ENCODE peak calls at places on chromosomes 11 and 22, in eight cellular contexts. N, K, M, Z, J, B, G and S are unnamed samples. For H3K4me1, the result is how much of the 10 kb centered on the place peaks cover.

GRCh38 chr11:119056397-119056999 is 507 bp downstream of the HYOU1 start:
- DNase-seq in N (no peak), K (peak), M (peak), Z (peak), J (peak), B (peak), G (peak), S (peak)

GRCh38 chr22:47865626-47866025 is 1103.2 kb downstream of the TBC1D22A start:
- DNase-seq in N (no peak), K (no peak), M (no peak), Z (no peak), J (no peak), B (no peak), G (no peak), S (no peak)

GRCh38 chr11:76152086-76152658 is 54.1 kb downstream of the WNT11 start:
- DNase-seq in N (peak), K (peak), M (peak), Z (peak), J (peak), B (peak), G (peak), S (peak)

GRCh38 chr22:30931541-30932300 is 36.9 kb downstream of the MORC2 start:
- DNase-seq in N (no peak), K (no peak), M (no peak), Z (no peak), J (no peak), B (no peak), G (no peak), S (no peak)

GRCh38 chr11:7703785-7704184 is 2.5 kb downstream of the OVCH2 start:
- DNase-seq in N (no peak), K (no peak), M (no peak), Z (no peak), J (no peak), B (no peak), G (no peak), S (no peak)

GRCh38 chr11:581752-582151 is 5.5 kb downstream of the PHRF1 start:
- DNase-seq in N (no peak), K (peak), M (no peak), Z (no peak), J (no peak), B (no peak), G (no peak), S (no peak)

GRCh38 chr11:47981667-47982404 is 1.5 kb downstream of the PTPRJ start:
- DNase-seq in N (peak), K (peak), M (no peak), Z (no peak), J (no peak), B (no peak), G (no peak), S (peak)

GRCh38 chr22:41917906-41918791 is 3.3 kb upstream of the SHISA8 start:
- DNase-seq in N (peak), K (peak), M (no peak), Z (peak), J (peak), B (peak), G (no peak), S (no peak)

GRCh38 chr11:57349491-57350274 is 11.5 kb downstream of the P2RX3 start:
- DNase-seq in N (peak), K (peak), M (peak), Z (peak), J (peak), B (peak), G (no peak), S (peak)

GRCh38 chr11:93518081-93518480 is 25.1 kb downstream of the SMCO4 start:
- DNase-seq in N (no peak), K (no peak), M (no peak), Z (no peak), J (no peak), B (no peak), G (no peak), S (no peak)

GRCh38 chr11:68021167-68021787 is 9.2 kb upstream of the NDUFS8 start:
- DNase-seq in N (no peak), K (peak), M (peak), Z (peak), J (no peak), B (no peak), G (no peak), S (peak)

GRCh38 chr11:62061356-62062222 is 62.2 kb upstream of the INCENP start:
- DNase-seq in N (no peak), K (no peak), M (no peak), Z (no peak), J (no peak), B (peak), G (no peak), S (no peak)

GRCh38 chr11:16739326-16739875 is 954 bp downstream of the C11orf58 start:
- DNase-seq in N (no peak), K (no peak), M (no peak), Z (no peak), J (no peak), B (peak), G (no peak), S (no peak)

GRCh38 chr11:34052608-34053160 is 1.2 kb downstream of the CAPRIN1 start:
- DNase-seq in N (peak), K (no peak), M (peak), Z (peak), J (peak), B (no peak), G (peak), S (peak)

GRCh38 chr11:61732705-61733104 is 19.7 kb upstream of the MYRF start:
- DNase-seq in N (no peak), K (no peak), M (no peak), Z (no peak), J (peak), B (no peak), G (no peak), S (no peak)

GRCh38 chr11:77510095-77510494 is 36.2 kb upstream of the PAK1 start:
- DNase-seq in N (no peak), K (no peak), M (no peak), Z (no peak), J (no peak), B (no peak), G (no peak), S (no peak)

GRCh38 chr11:7442588-7443215 is 42.6 kb upstream of the OLFML1 start:
- DNase-seq in N (peak), K (peak), M (peak), Z (peak), J (peak), B (peak), G (peak), S (peak)

GRCh38 chr22:19169947-19170318 is 8.6 kb downstream of the SLC25A1 start:
- DNase-seq in N (no peak), K (no peak), M (peak), Z (no peak), J (no peak), B (no peak), G (no peak), S (no peak)

GRCh38 chr11:61572913-61573312 is 8.0 kb downstream of the SYT7 start:
- DNase-seq in N (no peak), K (no peak), M (no peak), Z (no peak), J (no peak), B (no peak), G (no peak), S (no peak)

GRCh38 chr22:22235564-22235963 is 9.0 kb upstream of the VPREB1 start:
- DNase-seq in N (no peak), K (no peak), M (peak), Z (peak), J (no peak), B (peak), G (peak), S (peak)

GRCh38 chr11:123640677-123641494 is 13.5 kb downstream of the SCN3B start:
- DNase-seq in N (peak), K (peak), M (peak), Z (peak), J (peak), B (peak), G (no peak), S (no peak)

GRCh38 chr11:113715273-113715672 is 9.2 kb upstream of the TMPRSS5 start:
- DNase-seq in N (no peak), K (no peak), M (no peak), Z (no peak), J (no peak), B (no peak), G (no peak), S (no peak)

GRCh38 chr11:126647735-126648134 is 292.2 kb downstream of the ST3GAL4 start:
- DNase-seq in N (no peak), K (no peak), M (no peak), Z (no peak), J (no peak), B (peak), G (no peak), S (no peak)

GRCh38 chr11:72771507-72771906 is 19.3 kb upstream of the ARAP1 start:
- DNase-seq in N (no peak), K (no peak), M (no peak), Z (peak), J (no peak), B (peak), G (no peak), S (no peak)

GRCh38 chr11:69239320-69240040 is 54.5 kb upstream of the MYEOV start:
- DNase-seq in N (no peak), K (no peak), M (peak), Z (no peak), J (no peak), B (no peak), G (no peak), S (no peak)

GRCh38 chr11:121372028-121372427 is 79.5 kb downstream of the SC5D start:
- DNase-seq in N (no peak), K (no peak), M (no peak), Z (no peak), J (no peak), B (no peak), G (no peak), S (no peak)

GRCh38 chr11:93481696-93482095 is 61.5 kb downstream of the SMCO4 start:
- DNase-seq in N (no peak), K (no peak), M (no peak), Z (peak), J (no peak), B (no peak), G (no peak), S (no peak)

GRCh38 chr11:109552376-109552775 is 130.4 kb downstream of the C11orf87 start:
- DNase-seq in N (no peak), K (no peak), M (no peak), Z (no peak), J (no peak), B (peak), G (no peak), S (no peak)

GRCh38 chr11:69470793-69471192 is 10.7 kb upstream of the LINC01488 start:
- DNase-seq in N (peak), K (peak), M (no peak), Z (no peak), J (peak), B (no peak), G (no peak), S (no peak)

GRCh38 chr11:55401011-55401410 is 33.2 kb downstream of the OR4A15 start:
- DNase-seq in N (no peak), K (no peak), M (no peak), Z (no peak), J (no peak), B (no peak), G (no peak), S (no peak)

GRCh38 chr11:80144932-80145612 is 704.2 kb upstream of the TENM4 start:
- DNase-seq in N (no peak), K (no peak), M (no peak), Z (no peak), J (no peak), B (no peak), G (no peak), S (no peak)

GRCh38 chr11:62791501-62792192 is at the start of gene TMEM223:
- DNase-seq in N (peak), K (peak), M (peak), Z (peak), J (peak), B (peak), G (peak), S (peak)

GRCh38 chr11:45704635-45705034 is 39.2 kb upstream of the CHST1 start:
- DNase-seq in N (no peak), K (no peak), M (no peak), Z (no peak), J (no peak), B (no peak), G (no peak), S (no peak)

GRCh38 chr11:11553595-11553994 is 68.2 kb downstream of the GALNT18 start:
- DNase-seq in N (peak), K (no peak), M (no peak), Z (peak), J (no peak), B (no peak), G (no peak), S (no peak)

GRCh38 chr22:33796494-33796893 is 123.8 kb downstream of the LARGE1 start:
- DNase-seq in N (no peak), K (no peak), M (no peak), Z (no peak), J (no peak), B (no peak), G (no peak), S (no peak)
- TF ChIP-seq CTCF in N (no peak), K (no peak), M (peak), Z (no peak), J (no peak), B (no peak), G (no peak), S (no peak)

GRCh38 chr11:43358308-43358669 is 431 bp upstream of the TTC17 start:
- DNase-seq in N (no peak), K (no peak), M (no peak), Z (no peak), J (no peak), B (peak), G (no peak), S (no peak)

GRCh38 chr11:43358670-43359431 is at the start of gene TTC17:
- DNase-seq in N (peak), K (peak), M (peak), Z (peak), J (peak), B (peak), G (peak), S (peak)

GRCh38 chr11:43359432-43359818 is 705 bp downstream of the TTC17 start:
- DNase-seq in N (no peak), K (no peak), M (no peak), Z (peak), J (no peak), B (peak), G (no peak), S (peak)

DNA sequence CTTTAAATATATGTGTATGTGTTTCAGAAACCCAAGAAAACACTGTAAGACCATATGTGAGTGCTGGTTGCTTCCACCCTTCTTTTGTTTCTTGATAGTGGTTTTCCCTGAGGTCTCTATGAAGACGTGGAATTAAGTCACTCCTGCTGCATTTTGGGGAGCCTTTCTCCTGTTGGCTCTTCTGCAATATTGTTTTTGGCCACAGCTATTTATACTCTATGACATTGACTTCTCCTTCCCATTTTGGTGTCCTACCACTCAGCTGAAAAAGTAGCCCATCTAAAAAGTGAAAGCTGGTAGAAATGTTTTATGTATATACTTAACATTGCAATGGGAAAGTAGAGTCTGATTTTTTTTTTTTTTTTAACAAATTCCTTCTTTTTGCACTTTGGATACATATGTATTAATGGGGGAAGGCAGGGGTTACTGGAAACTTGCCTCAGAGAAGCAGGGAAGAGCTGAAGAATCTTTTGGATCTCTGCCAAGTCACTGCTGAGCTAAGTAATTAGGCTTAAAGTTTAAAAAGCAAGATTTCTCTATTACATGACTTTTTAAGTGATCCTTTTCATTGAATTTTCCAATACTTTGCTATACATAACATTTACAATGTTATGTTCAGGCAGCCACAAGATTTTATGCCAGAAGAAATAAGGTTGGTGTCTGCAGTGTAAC is 1.8 kb downstream of the TTC17 start:
- DNase-seq in N (no peak), K (no peak), M (no peak), Z (no peak), J (no peak), B (peak), G (no peak), S (no peak)
- H3K4me3 ChIP-seq in N (peak), K (peak), M (peak), Z (no peak), J (peak), B (peak), G (no peak), S (no peak)

GRCh38 chr11:75152090-75152489 is 1.2 kb downstream of the SLCO2B1 start:
- DNase-seq in N (no peak), K (no peak), M (no peak), Z (no peak), J (no peak), B (no peak), G (peak), S (no peak)
- H3K4me1 ChIP-seq in N (half or more), K (under half), M (under half), Z (under half), J (under half), B (under half), G (under half), S (half or more)

GRCh38 chr22:27692243-27692642 is 109.3 kb downstream of the MN1 start:
- DNase-seq in N (no peak), K (no peak), M (no peak), Z (no peak), J (no peak), B (no peak), G (no peak), S (no peak)
- TF ChIP-seq CTCF in N (no peak), K (no peak), M (peak), Z (no peak), J (no peak), B (no peak), G (no peak), S (no peak)

DNA sequence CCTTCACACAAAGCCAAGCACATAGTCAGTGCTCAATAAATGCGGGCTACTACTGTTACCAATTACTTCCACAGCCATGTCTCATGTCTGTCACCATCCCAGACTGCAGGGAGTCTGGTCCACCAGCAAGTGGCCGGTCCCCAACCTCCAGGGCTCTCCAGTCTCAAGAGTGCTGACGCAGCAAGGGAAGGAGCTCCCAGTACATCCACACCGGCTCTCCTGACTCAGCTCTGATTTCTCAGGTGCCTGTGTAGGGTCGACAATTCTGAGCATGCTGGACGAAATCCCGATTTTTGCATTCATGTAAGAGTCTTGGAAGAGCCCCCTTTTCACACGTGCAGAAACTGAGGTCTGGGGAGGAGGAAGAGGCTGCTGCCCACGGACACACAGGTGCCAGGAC is 10.3 kb upstream of the NEFH start:
- DNase-seq in N (no peak), K (no peak), M (peak), Z (no peak), J (no peak), B (no peak), G (no peak), S (no peak)
- H3K4me3 ChIP-seq in N (no peak), K (no peak), M (peak), Z (no peak), J (no peak), B (peak), G (no peak), S (no peak)

GRCh38 chr11:64864135-64864472 is 14.3 kb downstream of the EHD1 start:
- DNase-seq in N (no peak), K (no peak), M (no peak), Z (no peak), J (no peak), B (no peak), G (peak), S (no peak)
- H3K4me1 ChIP-seq in N (half or more), K (half or more), M (under half), Z (under half), J (half or more), B (under half), G (under half), S (under half)